ENCODE peak calls at places on chromosomes 16 and 17, in four cellular contexts. T is WTC11, J is endothelial cell of umbilical vein, I is H1. K is an unnamed sample.

GRCh38 chr17:33493566-33493965 is 200.5 kb upstream of the ASIC2 start:
- DNase-seq in T (no peak), J (no peak), I (no peak), K (no peak)

GRCh38 chr16:84156342-84156784 is 11.3 kb downstream of the DNAAF1 start:
- DNase-seq in T (no peak), J (no peak), I (no peak), K (no peak)

GRCh38 chr17:57755479-57756070 is 10.5 kb upstream of the CCDC182 start:
- DNase-seq in T (no peak), J (no peak), I (no peak), K (no peak)

GRCh38 chr16:87924937-87925670 is 11.2 kb downstream of the CA5A start:
- DNase-seq in T (no peak), J (no peak), I (no peak), K (no peak)

GRCh38 chr16:57446530-57447141 is 549 bp downstream of the CIAPIN1 start:
- DNase-seq in T (no peak), J (peak), I (no peak), K (peak)

GRCh38 chr17:44828919-44829557 is 1.0 kb downstream of the GJC1 start:
- DNase-seq in T (no peak), J (peak), I (no peak), K (no peak)

GRCh38 chr17:72604518-72604917 is 483.7 kb downstream of the SOX9 start:
- DNase-seq in T (no peak), J (no peak), I (no peak), K (no peak)

GRCh38 chr16:85718682-85719081 is 29.9 kb upstream of the GINS2 start:
- DNase-seq in T (peak), J (no peak), I (no peak), K (peak)

GRCh38 chr17:60909405-60909804 is 231.8 kb downstream of the BCAS3 start:
- DNase-seq in T (no peak), J (no peak), I (no peak), K (no peak)

GRCh38 chr17:77738666-77739531 is 219.6 kb upstream of the TNRC6C start:
- DNase-seq in T (peak), J (no peak), I (no peak), K (no peak)

GRCh38 chr17:42141382-42141781 is 13.4 kb downstream of the RAB5C start:
- DNase-seq in T (no peak), J (no peak), I (no peak), K (no peak)

GRCh38 chr17:1714980-1715802 is 5.0 kb upstream of the TLCD2 start:
- DNase-seq in T (peak), J (peak), I (no peak), K (peak)

GRCh38 chr17:66347661-66348604 is 45.5 kb downstream of the PRKCA start:
- DNase-seq in T (no peak), J (no peak), I (no peak), K (peak)

GRCh38 chr16:47247691-47248090 is 103.9 kb upstream of the NETO2 start:
- DNase-seq in T (no peak), J (no peak), I (no peak), K (no peak)

GRCh38 chr16:28984619-28985135 is at the start of gene LAT:
- DNase-seq in T (no peak), J (no peak), I (no peak), K (no peak)

GRCh38 chr17:81044764-81045589 is 10.0 kb downstream of the BAIAP2 start:
- DNase-seq in T (no peak), J (peak), I (no peak), K (peak)

GRCh38 chr17:43025766-43026537 is 921 bp downstream of the RND2 start:
- DNase-seq in T (no peak), J (no peak), I (no peak), K (no peak)

GRCh38 chr16:58509256-58510096 is 5.8 kb upstream of the SETD6 start:
- DNase-seq in T (no peak), J (no peak), I (no peak), K (no peak)

GRCh38 chr16:8496364-8496763 is 93.9 kb downstream of the TMEM114 start:
- DNase-seq in T (no peak), J (no peak), I (no peak), K (no peak)

GRCh38 chr16:66906916-66907836 is 11.5 kb downstream of the CDH16 start:
- DNase-seq in T (no peak), J (no peak), I (no peak), K (no peak)

GRCh38 chr17:20043034-20043433 is 33.9 kb downstream of the SPECC1 start:
- DNase-seq in T (no peak), J (no peak), I (no peak), K (no peak)

GRCh38 chr16:3023415-3023668 is 400 bp downstream of the HCFC1R1 start:
- DNase-seq in T (no peak), J (no peak), I (no peak), K (no peak)

GRCh38 chr17:44758414-44759095 is at the start of gene ADAM11:
- DNase-seq in T (no peak), J (no peak), I (no peak), K (no peak)

GRCh38 chr16:86609115-86609514 is 30.8 kb downstream of the FOXL1 start:
- DNase-seq in T (no peak), J (no peak), I (no peak), K (peak)

GRCh38 chr16:86533076-86533475 is 22.0 kb downstream of the MTHFSD start:
- DNase-seq in T (no peak), J (no peak), I (no peak), K (no peak)

GRCh38 chr17:1143573-1143972 is 36.2 kb downstream of the ABR start:
- DNase-seq in T (no peak), J (no peak), I (no peak), K (no peak)

GRCh38 chr17:5183410-5183793 is 8.3 kb downstream of the ZNF594 start:
- DNase-seq in T (no peak), J (no peak), I (no peak), K (no peak)

GRCh38 chr16:75113046-75113491 is 3.5 kb downstream of the LDHD start:
- DNase-seq in T (no peak), J (no peak), I (no peak), K (no peak)

GRCh38 chr17:71237903-71238538 is 882.8 kb upstream of the SOX9 start:
- DNase-seq in T (no peak), J (no peak), I (no peak), K (peak)

GRCh38 chr17:15921640-15922039 is 23.3 kb upstream of the ADORA2B start:
- DNase-seq in T (no peak), J (no peak), I (no peak), K (no peak)

GRCh38 chr17:15918661-15919259 is 26.2 kb upstream of the ADORA2B start:
- DNase-seq in T (peak), J (peak), I (no peak), K (peak)

GRCh38 chr17:15919466-15919865 is 25.5 kb upstream of the ADORA2B start:
- DNase-seq in T (peak), J (no peak), I (no peak), K (no peak)

GRCh38 chr17:15922586-15922985 is 22.3 kb upstream of the ADORA2B start:
- DNase-seq in T (no peak), J (no peak), I (no peak), K (no peak)

DNA sequence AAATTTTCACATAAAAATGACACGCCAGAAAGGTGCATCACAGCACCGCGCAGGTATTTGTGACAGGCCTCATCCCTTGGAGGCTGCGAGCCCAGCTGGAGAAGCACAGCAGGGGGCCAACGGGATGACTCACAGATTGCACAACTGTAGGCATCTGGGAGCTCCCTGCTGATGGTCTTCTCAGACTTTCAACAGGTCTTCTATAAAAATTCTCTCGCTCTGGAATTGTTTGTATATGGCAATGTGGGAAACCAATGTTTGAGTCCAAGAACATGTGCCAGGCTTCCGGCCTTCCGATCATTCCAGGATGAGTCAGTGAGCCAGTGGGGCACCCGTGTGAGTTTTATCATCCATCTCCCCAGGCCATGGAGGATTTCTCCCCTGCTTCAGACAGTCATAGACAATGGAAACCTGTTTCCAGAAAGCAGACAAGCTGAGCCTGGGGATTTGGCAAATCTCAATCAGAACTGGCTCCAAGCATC is 24.1 kb upstream of the ADORA2B start:
- DNase-seq in T (peak), J (no peak), I (no peak), K (peak)
- TF ChIP-seq JUN in T (no peak), J (no peak), I (no peak), K (peak)

DNA sequence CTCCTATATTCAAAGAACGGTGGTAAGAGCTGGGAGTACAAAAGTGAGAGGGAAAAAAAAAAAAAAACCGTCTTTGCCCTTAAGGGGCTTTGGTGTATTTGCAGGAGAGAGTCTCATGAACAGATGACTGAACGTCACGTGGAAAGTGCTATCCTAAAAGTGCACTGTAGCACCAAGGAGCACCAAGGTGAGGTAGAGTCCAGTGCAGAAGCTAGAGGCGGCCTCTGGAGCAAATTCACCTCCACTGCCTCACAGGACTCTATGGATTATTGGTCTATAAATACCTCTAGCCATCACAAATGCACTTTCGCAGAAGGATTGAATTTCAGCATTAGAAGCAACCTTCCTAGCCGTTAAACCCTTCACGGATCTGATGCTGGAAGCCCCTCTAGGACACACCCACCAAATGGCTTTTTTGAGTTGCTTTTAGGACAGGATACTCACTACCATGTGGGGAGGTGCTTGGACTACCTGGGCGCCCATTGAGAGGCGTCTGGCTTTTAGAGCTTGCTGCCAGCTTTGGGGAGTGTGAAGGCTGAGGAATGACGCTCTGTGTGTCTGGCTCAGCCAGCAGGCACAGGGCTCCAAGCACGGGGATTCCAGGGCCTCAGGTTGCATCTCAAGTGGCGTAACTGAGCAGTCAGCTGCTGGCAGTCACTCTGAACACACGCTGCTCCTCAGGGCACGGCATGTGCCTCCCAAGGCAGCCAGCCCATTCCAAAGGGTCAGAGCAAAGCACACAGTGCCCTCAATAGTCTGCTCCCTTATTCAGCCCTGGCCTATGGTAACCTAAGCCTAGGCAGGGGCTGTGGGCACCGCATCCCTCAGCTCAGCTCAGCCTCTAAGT is 52.7 kb downstream of the CDRT4 start:
- DNase-seq in T (no peak), J (no peak), I (no peak), K (no peak)
- TF ChIP-seq JUN in T (no peak), J (no peak), I (no peak), K (no peak)

DNA sequence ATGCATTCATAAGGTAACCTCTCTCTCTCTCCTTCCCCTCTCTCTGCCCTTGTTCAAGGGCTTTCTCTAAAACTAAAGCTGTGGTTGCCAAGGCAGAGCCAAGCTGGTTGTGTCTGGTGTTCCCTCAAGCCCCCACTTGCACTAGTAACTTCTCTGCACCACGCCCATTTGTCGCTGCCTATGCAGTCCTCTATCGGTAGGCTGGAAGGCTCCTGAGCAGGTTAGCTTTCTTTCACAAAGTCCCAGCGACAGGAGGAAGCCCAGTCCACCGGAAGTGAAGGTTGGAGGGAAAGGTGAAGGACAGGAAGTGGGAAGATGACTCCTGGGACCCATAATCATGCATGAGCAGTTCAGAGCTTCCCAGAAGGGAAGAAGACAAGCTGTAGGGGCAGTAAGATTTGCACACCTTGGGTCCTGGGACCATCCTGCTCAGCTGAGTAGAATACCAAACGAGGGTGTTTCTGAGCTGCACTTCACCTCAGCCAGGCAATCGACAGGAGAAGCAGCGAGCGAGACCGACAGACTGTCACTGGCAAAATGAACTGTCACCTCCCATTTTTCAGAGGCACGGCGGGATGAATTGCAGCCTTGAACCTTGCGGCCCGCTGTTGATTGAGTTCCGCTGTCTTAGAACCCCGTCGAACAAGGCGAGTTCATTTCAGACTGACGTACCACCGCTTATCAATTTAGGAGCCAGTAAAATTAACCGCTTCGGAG is 14.7 kb upstream of the SKAP1 start:
- DNase-seq in T (no peak), J (no peak), I (no peak), K (no peak)
- TF ChIP-seq JUN in T (no peak), J (no peak), I (no peak), K (no peak)

GRCh38 chr16:4346205-4346781 is 4.8 kb downstream of the PAM16 start:
- DNase-seq in T (no peak), J (no peak), I (no peak), K (no peak)
- TF ChIP-seq JUN in T (no peak), J (no peak), I (no peak), K (no peak)